ENCODE peak calls at places on chromosomes 3 and 15, in eight cellular contexts. R is AG04450; F is AG09309; M is brain microvascular endothelial cell; E is right lobe of liver; H is WERI-Rb-1; C is tibial nerve; Z is CD8-positive, alpha-beta T cell. S is an unnamed sample.

GRCh38 chr3:48405343-48405881 is 24.5 kb downstream of the PLXNB1 start:
- DNase-seq in H (peak), Z (no peak), F (no peak), M (no peak), C (no peak), R (no peak), E (peak), S (no peak)

GRCh38 chr3:117600666-117601065 is 891.1 kb downstream of the TUSC7 start:
- DNase-seq in R (no peak), Z (no peak), H (no peak), F (no peak), E (no peak), C (no peak), M (no peak), S (no peak)

GRCh38 chr3:83003917-83004316 is 1242.5 kb upstream of the GBE1 start:
- DNase-seq in F (no peak), M (no peak), E (no peak), R (no peak), C (no peak), Z (no peak), H (no peak), S (no peak)

GRCh38 chr3:53201190-53201504 is 40.1 kb downstream of the PRKCD start:
- DNase-seq in Z (no peak), E (no peak), R (no peak), C (no peak), H (no peak), F (no peak), M (no peak), S (no peak)

GRCh38 chr3:183193762-183194701 is 31.5 kb upstream of the LAMP3 start:
- DNase-seq in Z (no peak), R (no peak), E (no peak), F (no peak), C (no peak), H (no peak), M (no peak), S (no peak)

GRCh38 chr3:122609798-122610559 is 32.5 kb downstream of the PARP15 start:
- DNase-seq in H (no peak), F (peak), Z (no peak), R (peak), E (no peak), M (peak), C (no peak), S (peak)

GRCh38 chr3:171824824-171825221 is 14.5 kb upstream of the PLD1 start:
- DNase-seq in H (no peak), Z (no peak), M (peak), C (no peak), E (no peak), R (no peak), F (no peak), S (no peak)

GRCh38 chr3:188241072-188241471 is 87.1 kb downstream of the LPP start:
- DNase-seq in C (no peak), M (peak), F (no peak), H (no peak), Z (no peak), R (no peak), E (no peak), S (no peak)

GRCh38 chr3:30167511-30168135 is 438.8 kb upstream of the TGFBR2 start:
- DNase-seq in M (no peak), E (no peak), F (no peak), C (no peak), H (peak), Z (no peak), R (no peak), S (no peak)

GRCh38 chr3:136114421-136114820 is 81.7 kb downstream of the MSL2 start:
- DNase-seq in Z (no peak), C (no peak), H (no peak), M (peak), E (no peak), F (no peak), R (no peak), S (no peak)

GRCh38 chr3:184500344-184500923 is 61.2 kb upstream of the EPHB3 start:
- DNase-seq in M (no peak), C (no peak), E (no peak), R (no peak), F (no peak), Z (no peak), H (no peak), S (no peak)

GRCh38 chr15:80445300-80446041 is 41.3 kb downstream of the ARNT2 start:
- DNase-seq in C (no peak), M (no peak), E (no peak), R (no peak), Z (no peak), H (no peak), F (no peak), S (no peak)

GRCh38 chr15:66831289-66831688 is 129.3 kb downstream of the SMAD6 start:
- DNase-seq in E (no peak), H (no peak), Z (no peak), C (no peak), F (no peak), R (no peak), M (no peak), S (no peak)

GRCh38 chr15:83973816-83974215 is 261.8 kb upstream of the GOLGA6L4 start:
- DNase-seq in F (no peak), Z (no peak), E (no peak), M (no peak), R (no peak), C (no peak), H (peak), S (no peak)

GRCh38 chr3:45992133-45992729 is 3.4 kb downstream of the FYCO1 start:
- DNase-seq in F (no peak), E (no peak), H (peak), C (no peak), Z (no peak), R (no peak), M (no peak), S (no peak)

GRCh38 chr15:89768071-89768500 is 8.0 kb upstream of the MESP2 start:
- DNase-seq in R (no peak), Z (no peak), C (peak), F (no peak), H (no peak), E (peak), M (no peak), S (no peak)

GRCh38 chr3:98968824-98969223 is 67.3 kb upstream of the DCBLD2 start:
- DNase-seq in C (no peak), R (no peak), M (no peak), E (no peak), F (no peak), H (no peak), Z (no peak), S (no peak)

GRCh38 chr3:194987571-194988494 is 283.1 kb downstream of the XXYLT1 start:
- DNase-seq in Z (no peak), R (no peak), M (peak), F (no peak), E (no peak), C (no peak), H (no peak), S (no peak)

GRCh38 chr3:67540198-67540894 is 114.1 kb downstream of the SUCLG2 start:
- DNase-seq in Z (no peak), F (no peak), E (peak), R (no peak), H (no peak), C (no peak), M (no peak), S (no peak)

GRCh38 chr3:55555866-55556621 is 68.9 kb upstream of the WNT5A start:
- DNase-seq in C (no peak), F (no peak), H (no peak), R (no peak), M (no peak), Z (no peak), E (no peak), S (no peak)

GRCh38 chr3:3209714-3210113 is 30.2 kb upstream of the CRBN start:
- DNase-seq in R (no peak), E (no peak), Z (no peak), C (no peak), H (no peak), F (no peak), M (no peak), S (no peak)

GRCh38 chr3:177333535-177334495 is 136.5 kb upstream of the TBL1XR1 start:
- DNase-seq in H (no peak), Z (no peak), E (no peak), C (peak), R (no peak), F (no peak), M (no peak), S (no peak)

GRCh38 chr3:28575100-28575747 is 226.6 kb upstream of the AZI2 start:
- DNase-seq in Z (no peak), M (no peak), F (no peak), E (no peak), H (peak), R (no peak), C (no peak), S (no peak)

GRCh38 chr3:122890077-122890484 is 95.2 kb downstream of the SLC49A4 start:
- DNase-seq in H (no peak), E (no peak), R (peak), Z (no peak), F (peak), M (peak), C (peak), S (peak)

GRCh38 chr15:40069178-40070165 is 30.5 kb upstream of the SRP14 start:
- DNase-seq in F (no peak), H (no peak), M (no peak), E (peak), C (peak), Z (no peak), R (no peak), S (no peak)

GRCh38 chr3:72397586-72397985 is 450.7 kb downstream of the SHQ1 start:
- DNase-seq in E (no peak), H (no peak), F (no peak), C (no peak), M (no peak), Z (no peak), R (no peak), S (no peak)

GRCh38 chr15:45821390-45821789 is 186.6 kb downstream of the SQOR start:
- DNase-seq in F (no peak), H (no peak), M (no peak), E (no peak), Z (no peak), C (no peak), R (no peak), S (no peak)

GRCh38 chr3:5038243-5038642 is 59.0 kb downstream of the BHLHE40 start:
- DNase-seq in Z (no peak), F (no peak), C (no peak), E (no peak), R (no peak), M (no peak), H (no peak), S (no peak)

DNA sequence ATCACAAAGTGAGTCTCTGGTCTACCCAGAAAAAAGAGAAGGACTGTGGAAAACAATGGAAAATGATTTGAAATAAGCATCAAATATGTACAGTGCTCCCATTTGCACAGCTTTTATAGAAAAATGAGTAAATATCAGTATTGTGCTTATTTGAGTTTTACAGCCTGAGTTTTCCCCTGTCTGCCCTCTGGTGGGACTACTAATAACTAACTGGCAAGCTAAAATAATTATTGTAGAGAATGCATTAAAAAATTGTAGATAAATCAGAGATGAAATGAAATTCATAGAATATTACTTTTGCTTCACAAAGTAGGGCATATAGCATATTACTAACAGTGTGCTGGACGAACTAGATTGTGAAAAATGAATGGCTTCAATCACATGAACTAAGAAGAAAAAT is 287.1 kb downstream of the NAALADL2 start:
- DNase-seq in E (no peak), M (peak), Z (no peak), F (peak), H (no peak), R (peak), C (no peak), S (no peak)
- TF ChIP-seq CTCF in E (peak), M (peak), Z (no peak), F (peak), H (no peak), R (peak), C (no peak), S (peak)

DNA sequence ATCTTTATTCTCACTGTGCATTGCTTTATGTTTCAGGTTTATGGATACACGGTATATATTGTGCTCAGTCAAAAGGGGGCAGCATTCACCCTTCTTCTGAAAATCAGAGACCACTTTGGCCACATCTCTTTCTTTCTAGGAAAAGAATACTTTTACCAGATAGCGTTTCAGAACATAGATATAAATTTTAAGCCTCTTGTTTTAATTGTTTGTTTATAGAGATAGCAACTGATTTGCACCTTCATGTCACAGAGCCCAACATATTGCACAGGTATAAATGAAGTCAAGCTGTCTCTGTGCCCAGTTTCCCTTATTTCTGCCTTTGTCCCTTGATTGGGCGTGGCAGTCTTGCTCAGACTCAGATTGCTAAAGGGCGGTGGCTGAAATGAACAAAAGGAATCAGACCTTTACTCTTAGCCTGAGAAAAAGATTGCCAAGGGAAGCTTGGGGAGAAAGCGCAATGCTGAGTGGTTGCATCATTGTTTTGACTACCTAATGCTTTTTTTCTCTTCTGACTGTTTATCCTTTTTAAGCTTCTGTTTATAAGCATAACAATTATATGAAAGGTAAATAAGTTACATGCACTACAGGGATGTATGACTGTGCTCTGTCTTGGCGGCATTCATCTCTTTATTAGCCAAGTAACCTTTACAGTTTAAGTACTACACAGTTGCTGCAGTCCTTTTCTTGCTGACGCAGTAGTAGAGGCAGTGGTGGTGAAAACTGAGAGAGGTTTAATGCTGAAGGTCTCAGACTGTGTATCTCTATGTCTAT is 70.8 kb upstream of the ZBTB20 start:
- DNase-seq in M (peak), F (peak), C (peak), E (no peak), R (peak), H (peak), Z (peak), S (peak)
- H3K4me3 ChIP-seq in M (no peak), F (no peak), C (no peak), E (no peak), R (no peak), H (no peak), Z (no peak), S (no peak)

GRCh38 chr3:175941352-175941751 is 1082.2 kb downstream of the NAALADL2 start:
- DNase-seq in F (no peak), E (peak), M (no peak), Z (no peak), C (no peak), R (no peak), H (peak), S (no peak)

GRCh38 chr3:175940243-175940642 is 1081.1 kb downstream of the NAALADL2 start:
- DNase-seq in H (peak), E (no peak), R (no peak), Z (no peak), M (peak), C (no peak), F (no peak), S (no peak)

GRCh38 chr3:175940881-175941280 is 1081.7 kb downstream of the NAALADL2 start:
- DNase-seq in R (no peak), M (no peak), H (peak), C (no peak), F (no peak), Z (no peak), E (peak), S (no peak)
- TF ChIP-seq CTCF in R (no peak), M (peak), H (peak), C (no peak), F (no peak), Z (no peak), E (peak), S (no peak)

GRCh38 chr3:50675179-50676030 is 678 bp downstream of the DOCK3 start:
- DNase-seq in F (no peak), M (no peak), R (no peak), H (peak), E (no peak), Z (peak), C (no peak), S (no peak)
- H3K4me3 ChIP-seq in F (no peak), M (no peak), R (peak), H (peak), E (peak), Z (peak), C (peak), S (no peak)

GRCh38 chr3:69856965-69857364 is 117.7 kb downstream of the MITF start:
- DNase-seq in C (no peak), E (no peak), H (no peak), M (no peak), R (no peak), Z (no peak), F (no peak), S (no peak)

GRCh38 chr3:69850849-69851248 is 111.6 kb downstream of the MITF start:
- DNase-seq in R (no peak), E (no peak), M (no peak), H (no peak), F (no peak), Z (no peak), C (no peak), S (no peak)

GRCh38 chr3:69853033-69853432 is 113.8 kb downstream of the MITF start:
- DNase-seq in Z (no peak), E (no peak), H (no peak), C (no peak), M (no peak), F (no peak), R (no peak), S (no peak)

GRCh38 chr3:69861556-69861955 is 122.3 kb downstream of the MITF start:
- DNase-seq in E (no peak), Z (no peak), R (no peak), C (no peak), M (no peak), F (no peak), H (no peak), S (no peak)

GRCh38 chr3:69855436-69856162 is 116.3 kb downstream of the MITF start:
- DNase-seq in R (no peak), C (no peak), Z (no peak), M (peak), E (no peak), H (no peak), F (no peak), S (no peak)
- TF ChIP-seq CTCF in R (peak), C (no peak), Z (no peak), M (peak), E (no peak), H (peak), F (peak), S (peak)

S was measured in HFF-Myc.